ENCODE peak calls at places on chromosomes 11 and 22, in eight cellular contexts. E is lung, C is neural progenitor cell, B is HepG2, P is lower lobe of right lung, Q is uterus, L is mucosa of descending colon, F is OCI-LY7. S is an unnamed sample.
A peak's percentile ranks its signal among the peaks of the same experiment; 100 is the strongest.

GRCh38 chr11:2795491-2795991 is 90.0 kb downstream of the CDKN1C start:
- DNase-seq in E (no peak), C (no peak), B (no peak), P (peak; percentile 23), Q (peak; percentile 15), L (peak; percentile 31), F (no peak), S (no peak)

GRCh38 chr11:12606597-12606996 is 67.6 kb upstream of the TEAD1 start:
- DNase-seq in E (no peak), C (no peak), B (no peak), P (no peak), Q (no peak), L (no peak), F (no peak), S (no peak)

GRCh38 chr11:134655189-134655937 is 243.3 kb upstream of the B3GAT1 start:
- DNase-seq in E (peak; percentile 21), C (no peak), B (no peak), P (no peak), Q (no peak), L (no peak), F (no peak), S (peak; percentile 5)

GRCh38 chr11:120324932-120325810 is at the start of gene TLCD5:
- DNase-seq in E (no peak), C (peak; percentile 94), B (peak; percentile 53), P (peak; percentile 69), Q (peak; percentile 72), L (peak; percentile 67), F (peak; percentile 48), S (no peak)

GRCh38 chr11:69529001-69529400 is 47.5 kb downstream of the LINC01488 start:
- DNase-seq in E (no peak), C (no peak), B (no peak), P (no peak), Q (no peak), L (peak; percentile 25), F (no peak), S (no peak)

GRCh38 chr11:19426022-19426718 is 185.4 kb upstream of the E2F8 start:
- DNase-seq in E (no peak), C (no peak), B (no peak), P (no peak), Q (no peak), L (no peak), F (no peak), S (no peak)

GRCh38 chr11:117002639-117003305 is 95.5 kb downstream of the SIK3 start:
- DNase-seq in E (no peak), C (no peak), B (no peak), P (no peak), Q (no peak), L (no peak), F (no peak), S (no peak)

GRCh38 chr11:125995313-125995712 is 49.5 kb downstream of the VSIG10L2 start:
- DNase-seq in E (no peak), C (peak; percentile 12), B (no peak), P (no peak), Q (no peak), L (no peak), F (no peak), S (no peak)

GRCh38 chr11:33444835-33445594 is 187.8 kb downstream of the HIPK3 start:
- DNase-seq in E (no peak), C (no peak), B (no peak), P (no peak), Q (no peak), L (no peak), F (no peak), S (no peak)

GRCh38 chr22:44549021-44549420 is 51.0 kb upstream of the RTL6 start:
- DNase-seq in E (no peak), C (no peak), B (no peak), P (no peak), Q (no peak), L (no peak), F (no peak), S (no peak)

DNA sequence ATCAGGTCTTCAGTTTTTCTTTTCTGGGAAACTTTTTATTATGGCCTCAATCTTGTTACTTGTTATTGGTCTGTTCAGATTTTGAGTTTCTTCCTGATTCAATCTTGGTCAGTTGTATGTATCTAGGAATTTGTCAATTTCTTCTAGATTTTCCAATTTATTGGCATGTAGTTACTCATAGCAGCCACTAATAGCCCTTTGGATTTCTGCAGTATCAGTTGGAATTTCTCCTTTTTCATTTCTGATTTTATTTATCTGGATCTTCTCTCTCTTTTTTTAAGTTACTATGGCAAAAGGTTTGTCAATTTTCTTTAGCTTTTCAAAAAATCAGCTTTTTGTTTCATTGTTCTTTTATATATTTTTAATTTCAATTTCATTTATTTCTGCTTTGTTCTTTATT is 419.6 kb upstream of the KIRREL3 start:
- DNase-seq in E (no peak), C (no peak), B (no peak), P (no peak), Q (no peak), L (no peak), F (no peak), S (no peak)
- TF ChIP-seq CTCF in E (no peak), C (no peak), B (no peak), P (no peak), Q (no peak), L (no peak), F (no peak), S (no peak)

DNA sequence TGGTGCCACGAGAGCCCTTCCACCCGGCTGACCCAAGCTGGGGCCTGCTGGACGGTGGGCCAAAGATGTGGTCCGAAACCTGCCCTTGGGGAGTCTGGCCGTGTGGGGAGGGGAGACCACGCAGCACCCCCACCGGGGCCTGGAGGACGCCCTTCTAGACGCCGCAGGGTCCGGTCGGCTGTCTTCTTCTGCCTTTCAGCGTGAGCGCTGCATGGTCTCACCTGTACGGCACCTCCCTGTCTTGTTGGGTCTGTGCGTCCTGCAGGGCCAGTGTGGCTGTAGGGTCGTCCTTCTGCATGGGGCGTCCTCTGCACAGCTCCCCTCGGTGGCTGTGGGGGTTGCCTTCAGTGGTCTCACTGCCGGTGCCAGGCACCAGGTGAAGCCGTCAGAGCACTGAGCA is 2.8 kb downstream of the BRSK2 start:
- DNase-seq in E (no peak), C (no peak), B (no peak), P (no peak), Q (no peak), L (no peak), F (no peak), S (no peak)
- H3K4me1 ChIP-seq in E (peaks cover 5% of the 10 kb centered on the region), C (peaks cover 4% of the 10 kb centered on the region), B (peaks cover 12% of the 10 kb centered on the region), P (peaks cover 9% of the 10 kb centered on the region), Q (peaks cover 10% of the 10 kb centered on the region), L (peaks cover 10% of the 10 kb centered on the region), F (no peaks in the 10 kb centered on the region), S (peaks cover 15% of the 10 kb centered on the region)

GRCh38 chr11:1019321-1019910 is 17.1 kb downstream of the MUC6 start:
- DNase-seq in E (no peak), C (no peak), B (no peak), P (no peak), Q (no peak), L (no peak), F (no peak), S (no peak)
- H3K4me3 ChIP-seq in E (no peak overlapping the region), C (no peak overlapping the region), B (no peak overlapping the region), P (no peak overlapping the region), Q (no peak overlapping the region), L (no peak overlapping the region), F (no peak overlapping the region), S (no peak overlapping the region)

GRCh38 chr11:9851366-9851765 is 187.5 kb downstream of the SWAP70 start:
- DNase-seq in E (no peak), C (no peak), B (no peak), P (no peak), Q (no peak), L (no peak), F (no peak), S (no peak)

GRCh38 chr11:9850224-9850895 is 186.5 kb downstream of the SWAP70 start:
- DNase-seq in E (no peak), C (no peak), B (no peak), P (no peak), Q (no peak), L (no peak), F (no peak), S (no peak)

GRCh38 chr11:9853929-9854557 is 190.2 kb downstream of the SWAP70 start:
- DNase-seq in E (no peak), C (no peak), B (no peak), P (no peak), Q (no peak), L (no peak), F (no peak), S (no peak)

GRCh38 chr11:9849384-9849783 is 185.5 kb downstream of the SWAP70 start:
- DNase-seq in E (no peak), C (no peak), B (no peak), P (no peak), Q (no peak), L (no peak), F (no peak), S (no peak)

GRCh38 chr11:9852465-9852864 is 188.6 kb downstream of the SWAP70 start:
- DNase-seq in E (no peak), C (no peak), B (no peak), P (no peak), Q (no peak), L (no peak), F (no peak), S (no peak)
- TF ChIP-seq CTCF in E (no peak), C (no peak), B (no peak), P (no peak), Q (no peak), L (no peak), F (no peak), S (no peak)

DNA sequence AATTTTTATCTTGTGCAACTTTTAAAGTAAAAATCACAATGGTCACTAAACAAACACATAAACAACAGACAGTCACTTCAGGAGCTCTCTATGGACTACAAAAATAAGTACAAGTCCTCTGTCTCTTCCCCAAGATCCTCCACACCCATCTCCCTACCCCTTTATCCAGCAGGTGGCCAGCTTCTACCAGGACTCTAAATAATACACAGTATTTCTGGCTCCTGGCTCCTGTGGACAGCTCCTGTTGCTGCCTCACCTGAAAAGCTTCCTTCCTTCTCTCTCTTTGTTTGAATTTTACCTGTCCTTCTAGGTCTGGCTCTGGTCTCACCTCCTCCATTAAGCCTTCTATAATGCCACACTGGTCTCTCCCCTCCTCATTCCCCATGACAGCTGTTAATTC is 86.1 kb downstream of the CLPB start:
- DNase-seq in E (no peak), C (no peak), B (no peak), P (no peak), Q (no peak), L (no peak), F (no peak), S (no peak)
- H3K4me1 ChIP-seq in E (peaks cover 9% of the 10 kb centered on the region), C (no peaks in the 10 kb centered on the region), B (peaks cover 11% of the 10 kb centered on the region), P (peaks cover 22% of the 10 kb centered on the region), Q (no peaks in the 10 kb centered on the region), L (no peaks in the 10 kb centered on the region), F (no peaks in the 10 kb centered on the region), S (no peaks in the 10 kb centered on the region)

DNA sequence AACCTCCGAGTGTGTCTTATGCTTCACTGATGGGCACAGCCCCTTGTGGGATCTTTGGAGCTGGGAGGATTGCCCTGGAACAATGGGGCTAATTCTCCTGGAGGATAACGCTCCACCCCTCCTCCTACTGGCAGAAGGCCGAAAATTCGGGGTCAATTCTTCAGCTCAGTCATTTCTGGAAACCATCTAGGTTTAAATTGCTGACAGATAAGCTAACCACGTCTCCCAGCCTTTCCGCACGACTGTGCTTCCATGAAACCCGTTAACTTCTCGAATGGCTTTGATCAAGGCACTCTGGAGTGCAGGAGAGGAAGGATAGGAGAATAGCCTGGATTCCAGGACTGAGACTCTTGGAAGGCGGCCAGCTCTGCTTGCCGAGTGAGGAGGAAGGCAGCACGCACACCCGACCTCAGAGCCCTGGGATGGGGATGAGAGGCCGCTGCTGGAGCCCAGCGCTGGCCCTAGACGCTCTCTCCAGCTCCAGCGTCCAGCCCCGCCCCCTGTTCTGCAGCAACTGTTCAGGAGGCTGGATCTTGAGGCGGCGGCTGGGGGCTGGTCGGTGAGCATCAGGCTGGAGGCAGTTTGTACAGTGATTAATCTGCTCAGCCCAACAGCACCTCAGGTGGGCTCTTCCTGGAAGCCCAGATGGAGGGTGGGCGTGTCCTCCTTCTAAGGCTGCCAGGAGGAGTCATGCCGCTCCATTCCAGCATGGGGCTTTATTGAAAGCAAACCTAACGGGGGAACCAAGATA is 176.7 kb upstream of the NCAM1 start:
- DNase-seq in E (no peak), C (peak; percentile 39), B (no peak), P (no peak), Q (peak; percentile 79), L (no peak), F (no peak), S (no peak)
- H3K4me3 ChIP-seq in E (no peak overlapping the region), C (no peak overlapping the region), B (no peak overlapping the region), P (no peak overlapping the region), Q (no peak overlapping the region), L (no peak overlapping the region), F (no peak overlapping the region), S (no peak overlapping the region)

S was measured in CD8-positive, alpha-beta T cell.